ENCODE peak calls at places on chromosomes 5 and 9, in seven cellular contexts. One of them, this sample, is unnamed.

GRCh38 chr5:95892784-95893354 is 68.8 kb downstream of the ELL2 start:
- DNase-seq in thyroid gland: peak
- DNase-seq in heart left ventricle: no peak
- DNase-seq in prostate gland: no peak
- DNase-seq in HFF-Myc: no peak
- DNase-seq in stomach: peak
- DNase-seq in kidney epithelial cell: no peak
- DNase-seq in this sample: no peak

GRCh38 chr9:69919461-69920061 is 98.9 kb downstream of the CFAP95 start:
- DNase-seq in thyroid gland: no peak
- DNase-seq in heart left ventricle: no peak
- DNase-seq in prostate gland: no peak
- DNase-seq in HFF-Myc: peak
- DNase-seq in stomach: no peak
- DNase-seq in kidney epithelial cell: no peak
- DNase-seq in this sample: no peak

GRCh38 chr9:98930792-98931191 is 12.9 kb upstream of the COL15A1 start:
- DNase-seq in thyroid gland: no peak
- DNase-seq in heart left ventricle: no peak
- DNase-seq in prostate gland: no peak
- DNase-seq in HFF-Myc: no peak
- DNase-seq in stomach: no peak
- DNase-seq in kidney epithelial cell: no peak
- DNase-seq in this sample: no peak

GRCh38 chr9:15146121-15146820 is 160.7 kb downstream of the TTC39B start:
- DNase-seq in thyroid gland: no peak
- DNase-seq in heart left ventricle: no peak
- DNase-seq in prostate gland: no peak
- DNase-seq in HFF-Myc: no peak
- DNase-seq in stomach: no peak
- DNase-seq in kidney epithelial cell: no peak
- DNase-seq in this sample: no peak

GRCh38 chr5:127013407-127013806 is 17.0 kb downstream of the MARCHF3 start:
- DNase-seq in thyroid gland: no peak
- DNase-seq in heart left ventricle: no peak
- DNase-seq in prostate gland: no peak
- DNase-seq in HFF-Myc: no peak
- DNase-seq in stomach: no peak
- DNase-seq in kidney epithelial cell: no peak
- DNase-seq in this sample: no peak

GRCh38 chr9:77099388-77099787 is 77.9 kb upstream of the VPS13A start:
- DNase-seq in thyroid gland: no peak
- DNase-seq in heart left ventricle: no peak
- DNase-seq in prostate gland: no peak
- DNase-seq in HFF-Myc: no peak
- DNase-seq in stomach: no peak
- DNase-seq in kidney epithelial cell: no peak
- DNase-seq in this sample: no peak

GRCh38 chr5:141392429-141393198 is at the start of gene PCDHGA8:
- DNase-seq in thyroid gland: no peak
- DNase-seq in heart left ventricle: no peak
- DNase-seq in prostate gland: no peak
- DNase-seq in HFF-Myc: no peak
- DNase-seq in stomach: no peak
- DNase-seq in kidney epithelial cell: no peak
- DNase-seq in this sample: no peak

GRCh38 chr9:81737871-81738507 is 48.6 kb upstream of the TLE1 start:
- DNase-seq in thyroid gland: no peak
- DNase-seq in heart left ventricle: no peak
- DNase-seq in prostate gland: peak
- DNase-seq in HFF-Myc: peak
- DNase-seq in stomach: peak
- DNase-seq in kidney epithelial cell: peak
- DNase-seq in this sample: no peak

GRCh38 chr9:109766351-109766750 is 13.6 kb upstream of the PALM2AKAP2 start:
- DNase-seq in thyroid gland: no peak
- DNase-seq in heart left ventricle: no peak
- DNase-seq in prostate gland: no peak
- DNase-seq in HFF-Myc: no peak
- DNase-seq in stomach: no peak
- DNase-seq in kidney epithelial cell: no peak
- DNase-seq in this sample: no peak

GRCh38 chr9:98370300-98370975 is 115.0 kb upstream of the TBC1D2 start:
- DNase-seq in thyroid gland: no peak
- DNase-seq in heart left ventricle: no peak
- DNase-seq in prostate gland: no peak
- DNase-seq in HFF-Myc: no peak
- DNase-seq in stomach: no peak
- DNase-seq in kidney epithelial cell: no peak
- DNase-seq in this sample: no peak

GRCh38 chr9:134325096-134325812 is 1.0 kb upstream of the RXRA start:
- DNase-seq in thyroid gland: peak
- DNase-seq in heart left ventricle: peak
- DNase-seq in prostate gland: peak
- DNase-seq in HFF-Myc: no peak
- DNase-seq in stomach: peak
- DNase-seq in kidney epithelial cell: no peak
- DNase-seq in this sample: peak

GRCh38 chr9:126642009-126642744 is 28.4 kb downstream of the LMX1B start:
- DNase-seq in thyroid gland: no peak
- DNase-seq in heart left ventricle: no peak
- DNase-seq in prostate gland: no peak
- DNase-seq in HFF-Myc: no peak
- DNase-seq in stomach: no peak
- DNase-seq in kidney epithelial cell: no peak
- DNase-seq in this sample: no peak

GRCh38 chr9:120542701-120543490 is 37.1 kb downstream of the CDK5RAP2 start:
- DNase-seq in thyroid gland: no peak
- DNase-seq in heart left ventricle: no peak
- DNase-seq in prostate gland: no peak
- DNase-seq in HFF-Myc: no peak
- DNase-seq in stomach: no peak
- DNase-seq in kidney epithelial cell: no peak
- DNase-seq in this sample: no peak

GRCh38 chr9:95327239-95327865 is 9.8 kb upstream of the FANCC start:
- DNase-seq in thyroid gland: no peak
- DNase-seq in heart left ventricle: no peak
- DNase-seq in prostate gland: no peak
- DNase-seq in HFF-Myc: no peak
- DNase-seq in stomach: no peak
- DNase-seq in kidney epithelial cell: no peak
- DNase-seq in this sample: no peak

GRCh38 chr5:174371600-174372094 is 326.1 kb downstream of the NSG2 start:
- DNase-seq in thyroid gland: no peak
- DNase-seq in heart left ventricle: no peak
- DNase-seq in prostate gland: no peak
- DNase-seq in HFF-Myc: peak
- DNase-seq in stomach: no peak
- DNase-seq in kidney epithelial cell: peak
- DNase-seq in this sample: no peak

GRCh38 chr5:124301850-124302249 is 444.6 kb downstream of the ZNF608 start:
- DNase-seq in thyroid gland: no peak
- DNase-seq in heart left ventricle: no peak
- DNase-seq in prostate gland: no peak
- DNase-seq in HFF-Myc: no peak
- DNase-seq in stomach: no peak
- DNase-seq in kidney epithelial cell: no peak
- DNase-seq in this sample: no peak

GRCh38 chr5:9015937-9016270 is 530.0 kb downstream of the SEMA5A start:
- DNase-seq in thyroid gland: no peak
- DNase-seq in heart left ventricle: no peak
- DNase-seq in prostate gland: no peak
- DNase-seq in HFF-Myc: no peak
- DNase-seq in stomach: no peak
- DNase-seq in kidney epithelial cell: no peak
- DNase-seq in this sample: no peak

DNA sequence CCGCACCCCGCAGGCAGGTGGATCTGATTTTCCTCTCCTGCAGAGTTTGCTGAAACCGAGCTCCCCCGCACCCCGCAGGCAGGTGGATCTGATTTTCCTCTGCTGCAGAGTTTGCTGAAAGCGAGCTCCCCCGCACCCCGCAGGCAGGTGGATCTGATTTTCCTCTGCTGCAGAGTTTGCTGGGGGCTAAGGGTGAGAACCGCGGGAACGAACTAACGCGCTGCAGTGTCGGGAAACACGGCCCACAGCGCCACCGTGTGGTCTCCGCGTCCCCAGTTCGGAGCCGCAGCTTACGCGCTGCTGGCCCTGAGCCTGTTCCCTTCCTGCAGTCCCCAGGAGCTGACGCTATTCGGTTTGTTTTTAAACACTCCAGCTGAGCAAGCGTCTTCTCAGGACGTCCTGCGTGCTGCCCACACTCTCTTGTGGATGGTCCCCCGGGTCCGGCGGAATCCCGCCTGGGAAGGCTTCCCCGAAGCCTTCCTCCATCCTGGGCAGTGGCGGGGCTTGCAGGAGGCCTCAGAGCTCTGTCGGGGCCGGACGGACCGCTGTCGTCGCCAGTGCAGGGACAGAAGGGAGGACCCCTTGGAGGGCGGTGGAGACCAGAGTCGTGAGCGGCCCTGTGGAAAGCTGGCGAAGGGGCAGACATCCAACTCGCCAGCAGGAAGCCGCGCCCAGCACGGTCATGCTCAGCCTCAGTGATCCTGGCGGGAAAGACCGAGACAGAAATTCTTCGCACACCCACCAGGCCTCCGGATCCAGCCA is 121.2 kb upstream of the LPCAT1 start:
- DNase-seq in thyroid gland: peak
- DNase-seq in heart left ventricle: peak
- DNase-seq in prostate gland: peak
- DNase-seq in HFF-Myc: peak
- DNase-seq in stomach: peak
- DNase-seq in kidney epithelial cell: no peak
- DNase-seq in this sample: peak
- H3K4me3 ChIP-seq in thyroid gland: no peak
- H3K4me3 ChIP-seq in heart left ventricle: peak
- H3K4me3 ChIP-seq in prostate gland: no peak
- H3K4me3 ChIP-seq in HFF-Myc: no peak
- H3K4me3 ChIP-seq in stomach: peak
- H3K4me3 ChIP-seq in kidney epithelial cell: no peak
- H3K4me3 ChIP-seq in this sample: peak

DNA sequence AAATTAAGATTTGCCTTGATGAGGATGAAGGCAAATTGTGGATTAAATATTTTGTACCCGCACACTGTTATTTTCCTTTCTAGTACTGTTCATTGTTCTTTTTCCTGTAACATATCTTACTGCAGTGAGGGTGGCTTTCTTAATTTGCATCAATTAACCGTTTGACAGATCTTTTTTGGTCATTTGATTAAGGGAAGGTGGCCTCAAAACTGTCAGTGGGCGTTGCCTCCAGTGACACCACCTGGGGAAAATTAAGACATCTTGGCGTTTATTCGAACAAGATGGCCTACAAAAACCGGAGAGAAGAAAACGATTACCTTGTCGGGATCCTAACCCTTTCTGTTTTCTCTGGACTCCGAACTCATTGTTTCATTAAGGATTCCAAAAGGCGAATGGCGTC is 2.0 kb downstream of the BASP1 start:
- DNase-seq in thyroid gland: no peak
- DNase-seq in heart left ventricle: no peak
- DNase-seq in prostate gland: no peak
- DNase-seq in HFF-Myc: no peak
- DNase-seq in stomach: no peak
- DNase-seq in kidney epithelial cell: no peak
- DNase-seq in this sample: no peak
- H3K4me3 ChIP-seq in thyroid gland: no peak
- H3K4me3 ChIP-seq in heart left ventricle: peak
- H3K4me3 ChIP-seq in prostate gland: peak
- H3K4me3 ChIP-seq in HFF-Myc: peak
- H3K4me3 ChIP-seq in stomach: peak
- H3K4me3 ChIP-seq in kidney epithelial cell: peak
- H3K4me3 ChIP-seq in this sample: peak

GRCh38 chr9:102273952-102274351 is 535.5 kb upstream of the GRIN3A start:
- DNase-seq in thyroid gland: no peak
- DNase-seq in heart left ventricle: no peak
- DNase-seq in prostate gland: no peak
- DNase-seq in HFF-Myc: no peak
- DNase-seq in stomach: no peak
- DNase-seq in kidney epithelial cell: peak
- DNase-seq in this sample: no peak
- H3K4me3 ChIP-seq in thyroid gland: no peak
- H3K4me3 ChIP-seq in heart left ventricle: no peak
- H3K4me3 ChIP-seq in prostate gland: no peak
- H3K4me3 ChIP-seq in HFF-Myc: no peak
- H3K4me3 ChIP-seq in stomach: no peak
- H3K4me3 ChIP-seq in kidney epithelial cell: no peak
- H3K4me3 ChIP-seq in this sample: no peak

DNA sequence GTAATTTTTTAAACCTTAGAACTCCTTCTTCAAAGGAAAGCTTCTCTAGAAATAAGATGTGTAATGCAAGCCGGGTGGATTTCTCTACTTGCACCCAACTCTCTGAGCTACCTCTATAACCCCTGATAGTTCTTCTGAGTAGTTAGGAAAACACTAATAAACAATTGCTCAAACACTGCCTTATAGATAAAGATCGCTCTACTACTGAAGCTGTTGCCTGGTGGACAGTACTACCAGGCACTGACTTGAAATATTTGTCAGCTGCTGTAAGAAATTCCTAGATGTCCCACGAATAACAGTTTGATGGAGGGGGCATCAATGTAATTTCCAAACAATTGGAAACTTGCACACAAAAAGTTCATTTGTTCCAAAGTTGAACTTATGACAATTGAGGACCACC is 42.0 kb downstream of the NR3C1 start:
- DNase-seq in thyroid gland: no peak
- DNase-seq in heart left ventricle: no peak
- DNase-seq in prostate gland: no peak
- DNase-seq in HFF-Myc: no peak
- DNase-seq in stomach: no peak
- DNase-seq in kidney epithelial cell: no peak
- DNase-seq in this sample: no peak
- H3K4me3 ChIP-seq in thyroid gland: no peak
- H3K4me3 ChIP-seq in heart left ventricle: no peak
- H3K4me3 ChIP-seq in prostate gland: no peak
- H3K4me3 ChIP-seq in HFF-Myc: no peak
- H3K4me3 ChIP-seq in stomach: no peak
- H3K4me3 ChIP-seq in kidney epithelial cell: no peak
- H3K4me3 ChIP-seq in this sample: no peak

GRCh38 chr5:180103487-180103886 is 31.9 kb upstream of the RNF130 start:
- DNase-seq in thyroid gland: no peak
- DNase-seq in heart left ventricle: no peak
- DNase-seq in prostate gland: no peak
- DNase-seq in HFF-Myc: no peak
- DNase-seq in stomach: no peak
- DNase-seq in kidney epithelial cell: no peak
- DNase-seq in this sample: no peak
- H3K4me3 ChIP-seq in thyroid gland: no peak
- H3K4me3 ChIP-seq in heart left ventricle: no peak
- H3K4me3 ChIP-seq in prostate gland: no peak
- H3K4me3 ChIP-seq in HFF-Myc: no peak
- H3K4me3 ChIP-seq in stomach: no peak
- H3K4me3 ChIP-seq in kidney epithelial cell: no peak
- H3K4me3 ChIP-seq in this sample: no peak